ENCODE peak calls at places on chromosomes 3 and 15, in four cellular contexts. U is NCI-H774; J is non-pigmented ciliary epithelial cell; R is activated T-helper 1 cell treated with anti-CD3 and anti-CD28 coated beads, Interleukin-2, amount 50 U/mL, for 16 hours. Z is an unnamed sample.

GRCh38 chr3:86921981-86922680 is 68.8 kb downstream of the VGLL3 start:
- DNase-seq in U (no peak), J (no peak), R (no peak), Z (no peak)

GRCh38 chr3:131725414-131725813 is 222.6 kb upstream of the MRPL3 start:
- DNase-seq in R (no peak), U (no peak), J (no peak), Z (no peak)

GRCh38 chr15:44782516-44782915 is 46.2 kb downstream of the TRIM69 start:
- DNase-seq in J (no peak), R (no peak), U (no peak), Z (no peak)

GRCh38 chr3:35071768-35072167 is 567.6 kb upstream of the ARPP21 start:
- DNase-seq in J (no peak), U (no peak), R (no peak), Z (no peak)

GRCh38 chr15:63079938-63080626 is 37.5 kb downstream of the TPM1 start:
- DNase-seq in R (no peak), U (no peak), J (no peak), Z (no peak)

GRCh38 chr15:92533298-92533697 is 122.3 kb downstream of the FAM174B start:
- DNase-seq in U (no peak), R (no peak), J (no peak), Z (no peak)

GRCh38 chr15:99454941-99455795 is 110.6 kb upstream of the MEF2A start:
- DNase-seq in R (no peak), U (no peak), J (peak; percentile 86), Z (no peak)

GRCh38 chr3:14231998-14232501 is 53.4 kb downstream of the LSM3 start:
- DNase-seq in R (no peak), U (no peak), J (no peak), Z (no peak)

GRCh38 chr3:12707425-12707824 is 43.5 kb upstream of the RAF1 start:
- DNase-seq in U (no peak), R (no peak), J (no peak), Z (no peak)

GRCh38 chr15:45802140-45802539 is 167.3 kb downstream of the SQOR start:
- DNase-seq in J (no peak), R (no peak), U (peak; percentile 94), Z (peak; percentile 95)

GRCh38 chr3:47283596-47284364 is 1.0 kb downstream of the KLHL18 start:
- DNase-seq in U (no peak), R (no peak), J (no peak), Z (no peak)

GRCh38 chr3:53842436-53843194 is 3.6 kb downstream of the CHDH start:
- DNase-seq in J (no peak), R (no peak), U (no peak), Z (peak; percentile 7)

GRCh38 chr15:42622328-42622925 is 47.0 kb downstream of the STARD9 start:
- DNase-seq in J (no peak), U (no peak), R (no peak), Z (no peak)

GRCh38 chr3:10492351-10493201 is 12.8 kb downstream of the ATP2B2 start:
- DNase-seq in R (no peak), J (no peak), U (no peak), Z (peak; percentile 26)

GRCh38 chr3:167837430-167837829 is 101.9 kb downstream of the SERPINI1 start:
- DNase-seq in R (no peak), U (no peak), J (no peak), Z (no peak)

GRCh38 chr15:65323071-65323511 is 18.6 kb downstream of the RNU5B-1 start:
- DNase-seq in U (peak; percentile 35), J (no peak), R (no peak), Z (peak; percentile 89)

GRCh38 chr3:194808709-194809108 is 123.0 kb downstream of the FAM43A start:
- DNase-seq in U (no peak), J (no peak), R (no peak), Z (no peak)

GRCh38 chr3:100068758-100069345 is 45.4 kb downstream of the FILIP1L start:
- DNase-seq in U (peak; percentile 73), R (peak; percentile 50), J (peak; percentile 49), Z (peak; percentile 68)

GRCh38 chr3:42638339-42638842 is 15.1 kb upstream of the ZBTB47 start:
- DNase-seq in R (no peak), U (no peak), J (no peak), Z (no peak)

GRCh38 chr3:129627350-129628168 is 21.1 kb upstream of the PLXND1 start:
- DNase-seq in U (peak; percentile 58), J (no peak), R (no peak), Z (peak; percentile 58)

GRCh38 chr15:33742807-33743206 is 225.5 kb upstream of the CHRM5 start:
- DNase-seq in R (no peak), U (no peak), J (no peak), Z (no peak)

GRCh38 chr3:61956236-61956635 is 394.9 kb downstream of the PTPRG start:
- DNase-seq in U (no peak), J (no peak), R (no peak), Z (no peak)

GRCh38 chr3:185948292-185948691 is 10.5 kb upstream of the TRA2B start:
- DNase-seq in U (no peak), R (no peak), J (no peak), Z (no peak)

GRCh38 chr3:170295586-170295985 is 61.9 kb upstream of the SKIL start:
- DNase-seq in R (no peak), J (no peak), U (no peak), Z (no peak)

GRCh38 chr3:43758826-43759225 is 68.1 kb downstream of the ABHD5 start:
- DNase-seq in J (no peak), U (no peak), R (no peak), Z (no peak)

GRCh38 chr15:44736261-44736765 is at the start of gene TRIM69:
- DNase-seq in J (no peak), U (no peak), R (no peak), Z (no peak)

GRCh38 chr15:79433610-79434009 is 1.5 kb downstream of the MINAR1 start:
- DNase-seq in U (no peak), R (no peak), J (no peak), Z (no peak)

GRCh38 chr15:101115887-101116680 is 135.8 kb downstream of the CHSY1 start:
- DNase-seq in R (no peak), J (no peak), U (no peak), Z (no peak)

GRCh38 chr15:97909291-97909891 is 51.1 kb upstream of the ARRDC4 start:
- DNase-seq in U (peak; percentile 49), R (no peak), J (no peak), Z (peak; percentile 23)

GRCh38 chr3:100004931-100005330 is 109.4 kb downstream of the FILIP1L start:
- DNase-seq in J (no peak), U (no peak), R (no peak), Z (no peak)

GRCh38 chr15:99568548-99569352 is 3.0 kb downstream of the MEF2A start:
- DNase-seq in R (no peak), U (no peak), J (no peak), Z (no peak)

GRCh38 chr3:51400169-51400568 is 9.1 kb downstream of the RBM15B start:
- DNase-seq in R (no peak), J (no peak), U (no peak), Z (no peak)

GRCh38 chr15:93327364-93327763 is 238.4 kb upstream of the RGMA start:
- DNase-seq in R (no peak), J (no peak), U (no peak), Z (no peak)

GRCh38 chr15:66838671-66839239 is 136.7 kb downstream of the SMAD6 start:
- DNase-seq in J (no peak), U (no peak), R (no peak), Z (no peak)

GRCh38 chr15:34271493-34271892 is 46.7 kb downstream of the EMC4 start:
- DNase-seq in U (no peak), J (peak; percentile 35), R (no peak), Z (no peak)

GRCh38 chr15:47968593-47968992 is 152.2 kb upstream of the SLC24A5 start:
- DNase-seq in R (no peak), U (no peak), J (no peak), Z (no peak)

Z was measured in NCI-H1092.